ENCODE peak calls at places on chromosomes 2 and 18, in seven cellular contexts. One of them, this sample, is unnamed.

GRCh38 chr2:40113997-40114396 is 334.9 kb upstream of the THUMPD2 start:
- DNase-seq in Calu3: no peak
- DNase-seq in posterior vena cava: no peak
- DNase-seq in AG20443: no peak
- DNase-seq in cardiac muscle cell: no peak
- DNase-seq in left lobe of liver: no peak
- DNase-seq in NCI-H774: no peak
- DNase-seq in this sample: no peak

GRCh38 chr2:9809064-9809356 is 34.3 kb upstream of the TAF1B start:
- DNase-seq in Calu3: peak; percentile 76
- DNase-seq in posterior vena cava: peak; percentile 58
- DNase-seq in AG20443: no peak
- DNase-seq in cardiac muscle cell: no peak
- DNase-seq in left lobe of liver: no peak
- DNase-seq in NCI-H774: no peak
- DNase-seq in this sample: no peak

GRCh38 chr2:55063226-55063625 is 13.0 kb upstream of the RTN4 start:
- DNase-seq in Calu3: no peak
- DNase-seq in posterior vena cava: no peak
- DNase-seq in AG20443: no peak
- DNase-seq in cardiac muscle cell: no peak
- DNase-seq in left lobe of liver: no peak
- DNase-seq in NCI-H774: no peak
- DNase-seq in this sample: no peak

GRCh38 chr2:58428286-58428552 is 187.1 kb upstream of the FANCL start:
- DNase-seq in Calu3: peak; percentile 13
- DNase-seq in posterior vena cava: no peak
- DNase-seq in AG20443: peak; percentile 47
- DNase-seq in cardiac muscle cell: no peak
- DNase-seq in left lobe of liver: no peak
- DNase-seq in NCI-H774: peak; percentile 40
- DNase-seq in this sample: peak; percentile 44

GRCh38 chr18:59145055-59145454 is 5.4 kb downstream of the SEC11C start:
- DNase-seq in Calu3: no peak
- DNase-seq in posterior vena cava: no peak
- DNase-seq in AG20443: no peak
- DNase-seq in cardiac muscle cell: no peak
- DNase-seq in left lobe of liver: peak; percentile 49
- DNase-seq in NCI-H774: peak; percentile 56
- DNase-seq in this sample: no peak

GRCh38 chr2:39481611-39482010 is 44.5 kb upstream of the MAP4K3 start:
- DNase-seq in Calu3: no peak
- DNase-seq in posterior vena cava: no peak
- DNase-seq in AG20443: peak; percentile 39
- DNase-seq in cardiac muscle cell: no peak
- DNase-seq in left lobe of liver: no peak
- DNase-seq in NCI-H774: no peak
- DNase-seq in this sample: no peak

GRCh38 chr2:237299897-237300296 is 114.1 kb downstream of the COL6A3 start:
- DNase-seq in Calu3: no peak
- DNase-seq in posterior vena cava: no peak
- DNase-seq in AG20443: peak; percentile 70
- DNase-seq in cardiac muscle cell: no peak
- DNase-seq in left lobe of liver: no peak
- DNase-seq in NCI-H774: no peak
- DNase-seq in this sample: no peak

GRCh38 chr18:36772339-36772738 is 56.5 kb downstream of the TPGS2 start:
- DNase-seq in Calu3: no peak
- DNase-seq in posterior vena cava: no peak
- DNase-seq in AG20443: peak; percentile 68
- DNase-seq in cardiac muscle cell: no peak
- DNase-seq in left lobe of liver: no peak
- DNase-seq in NCI-H774: no peak
- DNase-seq in this sample: no peak

GRCh38 chr2:219468410-219469185 is 30.1 kb upstream of the GMPPA start:
- DNase-seq in Calu3: no peak
- DNase-seq in posterior vena cava: no peak
- DNase-seq in AG20443: no peak
- DNase-seq in cardiac muscle cell: no peak
- DNase-seq in left lobe of liver: no peak
- DNase-seq in NCI-H774: no peak
- DNase-seq in this sample: no peak

GRCh38 chr2:160372585-160372984 is 121.0 kb downstream of the RBMS1 start:
- DNase-seq in Calu3: no peak
- DNase-seq in posterior vena cava: no peak
- DNase-seq in AG20443: no peak
- DNase-seq in cardiac muscle cell: no peak
- DNase-seq in left lobe of liver: no peak
- DNase-seq in NCI-H774: no peak
- DNase-seq in this sample: no peak

GRCh38 chr18:32373995-32374394 is 96.7 kb downstream of the GAREM1 start:
- DNase-seq in Calu3: peak; percentile 53
- DNase-seq in posterior vena cava: no peak
- DNase-seq in AG20443: no peak
- DNase-seq in cardiac muscle cell: peak; percentile 30
- DNase-seq in left lobe of liver: no peak
- DNase-seq in NCI-H774: peak; percentile 77
- DNase-seq in this sample: no peak

GRCh38 chr18:79644006-79644665 is 35.5 kb upstream of the CTDP1 start:
- DNase-seq in Calu3: peak; percentile 72
- DNase-seq in posterior vena cava: no peak
- DNase-seq in AG20443: peak; percentile 90
- DNase-seq in cardiac muscle cell: peak; percentile 67
- DNase-seq in left lobe of liver: peak; percentile 54
- DNase-seq in NCI-H774: peak; percentile 59
- DNase-seq in this sample: peak; percentile 80

GRCh38 chr2:190996338-190996946 is 17.5 kb downstream of the STAT1 start:
- DNase-seq in Calu3: peak; percentile 48
- DNase-seq in posterior vena cava: no peak
- DNase-seq in AG20443: peak; percentile 66
- DNase-seq in cardiac muscle cell: peak; percentile 70
- DNase-seq in left lobe of liver: no peak
- DNase-seq in NCI-H774: no peak
- DNase-seq in this sample: peak; percentile 49